ENCODE peak calls at places on chromosomes 7 and 10, in ten cellular contexts. Y is SJSA1; E is cardiac muscle cell; K is astrocyte; P is iPS DF 6.9; Q is prostate gland; H is CD4-positive, CD25-positive, alpha-beta regulatory T cell; Z is body of pancreas; N is ovary; A is heart left ventricle. L is an unnamed sample. For H3K4me1 and H3K27me3, the result is how much of the 10 kb centered on the place peaks cover.

GRCh38 chr7:37912756-37913155 is 3.9 kb downstream of the SFRP4 start:
- DNase-seq in P (no peak), E (no peak), H (no peak), A (no peak), Z (no peak), Q (no peak), K (peak), Y (no peak), N (no peak), L (no peak)

GRCh38 chr10:6699336-6699735 is 119.3 kb upstream of the PRKCQ start:
- DNase-seq in Y (no peak), P (no peak), A (no peak), N (no peak), K (no peak), Q (no peak), H (no peak), Z (no peak), E (no peak), L (no peak)

GRCh38 chr7:105001652-105002184 is 12.3 kb upstream of the KMT2E start:
- DNase-seq in Q (no peak), A (no peak), K (no peak), H (no peak), Z (no peak), Y (no peak), E (no peak), P (no peak), N (no peak), L (no peak)

GRCh38 chr7:158811461-158811860 is 17.8 kb downstream of the ESYT2 start:
- DNase-seq in H (no peak), P (no peak), K (peak), Y (no peak), A (no peak), Z (peak), N (no peak), Q (no peak), E (peak), L (no peak)

GRCh38 chr10:29302499-29302898 is 13.6 kb downstream of the LYZL1 start:
- DNase-seq in N (no peak), H (no peak), K (no peak), Q (no peak), P (no peak), Z (no peak), Y (no peak), E (no peak), A (no peak), L (no peak)

GRCh38 chr7:100396421-100396982 is 23.2 kb downstream of the PILRA start:
- DNase-seq in Z (no peak), N (no peak), E (no peak), A (no peak), P (no peak), H (no peak), Y (no peak), Q (no peak), K (no peak), L (no peak)

GRCh38 chr7:27300401-27300800 is 57.8 kb downstream of the EVX1 start:
- DNase-seq in E (no peak), Q (no peak), H (no peak), Y (no peak), A (no peak), K (no peak), N (no peak), Z (no peak), P (no peak), L (no peak)

GRCh38 chr10:8310930-8311329 is 256.4 kb downstream of the GATA3 start:
- DNase-seq in P (no peak), N (no peak), K (no peak), E (no peak), Y (no peak), A (no peak), H (no peak), Q (no peak), Z (no peak), L (no peak)

GRCh38 chr7:43164757-43165156 is 52.3 kb downstream of the HECW1 start:
- DNase-seq in E (peak), A (no peak), Z (peak), Y (peak), H (no peak), N (no peak), K (peak), P (no peak), Q (no peak), L (no peak)

GRCh38 chr7:4633012-4633411 is 49.1 kb upstream of the FOXK1 start:
- DNase-seq in Z (no peak), A (no peak), K (peak), Y (peak), P (no peak), N (no peak), E (peak), Q (no peak), H (no peak), L (no peak)

GRCh38 chr10:17206210-17206709 is 4.8 kb upstream of the TRDMT1 start:
- DNase-seq in N (no peak), H (peak), E (peak), P (no peak), Q (no peak), A (no peak), K (peak), Z (no peak), Y (peak), L (no peak)

GRCh38 chr7:125878235-125878928 is 948.8 kb upstream of the POT1 start:
- DNase-seq in Y (no peak), K (no peak), N (no peak), A (no peak), E (no peak), Z (no peak), Q (no peak), H (no peak), P (no peak), L (no peak)

GRCh38 chr10:3763035-3763456 is 22.0 kb downstream of the KLF6 start:
- DNase-seq in Y (no peak), K (peak), E (no peak), A (no peak), Q (no peak), H (no peak), N (no peak), P (no peak), Z (no peak), L (no peak)

GRCh38 chr10:122051609-122052385 is 62.8 kb downstream of the TACC2 start:
- DNase-seq in H (no peak), P (no peak), A (peak), K (peak), Y (peak), Z (peak), E (peak), N (peak), Q (peak), L (peak)

GRCh38 chr7:124179641-124180040 is 146.8 kb upstream of the TMEM229A start:
- DNase-seq in Y (no peak), Z (no peak), K (no peak), N (no peak), P (no peak), Q (no peak), A (no peak), H (no peak), E (no peak), L (no peak)

GRCh38 chr10:131816157-131816775 is 84.5 kb upstream of the PPP2R2D start:
- DNase-seq in N (no peak), Q (no peak), H (no peak), P (no peak), A (no peak), E (no peak), Z (no peak), Y (peak), K (no peak), L (no peak)

GRCh38 chr10:129531195-129531968 is 64.3 kb downstream of the MGMT start:
- DNase-seq in Z (no peak), N (no peak), Y (no peak), H (no peak), P (no peak), A (no peak), K (peak), E (peak), Q (no peak), L (no peak)

GRCh38 chr10:125911145-125911544 is 14.8 kb downstream of the FANK1 start:
- DNase-seq in Z (peak), Q (no peak), A (no peak), N (no peak), H (no peak), K (no peak), E (no peak), Y (no peak), P (no peak), L (no peak)

GRCh38 chr10:78757542-78757941 is 311.2 kb upstream of the ZMIZ1 start:
- DNase-seq in Y (peak), N (no peak), P (no peak), K (peak), Z (no peak), Q (no peak), E (peak), A (no peak), H (no peak), L (no peak)

GRCh38 chr7:15130666-15131541 is 228.4 kb upstream of the DGKB start:
- DNase-seq in Z (no peak), Y (no peak), P (no peak), Q (no peak), K (peak), N (no peak), E (peak), A (no peak), H (no peak), L (no peak)

GRCh38 chr7:1794888-1795542 is 124.9 kb downstream of the ELFN1 start:
- DNase-seq in E (no peak), K (no peak), A (no peak), Q (no peak), N (no peak), Y (no peak), Z (no peak), H (no peak), P (no peak), L (no peak)

GRCh38 chr10:126063353-126063791 is 167.0 kb downstream of the FANK1 start:
- DNase-seq in Q (no peak), N (no peak), K (peak), Z (no peak), P (no peak), Y (peak), A (no peak), E (peak), H (no peak), L (no peak)

GRCh38 chr7:11831727-11832495 is at the start of gene THSD7A:
- DNase-seq in Q (no peak), Y (peak), N (peak), A (peak), H (no peak), Z (peak), K (peak), E (peak), P (no peak), L (peak)

GRCh38 chr10:127468632-127469031 is 80.5 kb upstream of the NPS start:
- DNase-seq in N (no peak), P (no peak), Z (no peak), H (no peak), Y (no peak), A (no peak), K (no peak), E (no peak), Q (no peak), L (no peak)

GRCh38 chr7:126185959-126186580 is 1066.7 kb downstream of the GRM8 start:
- DNase-seq in Z (no peak), P (no peak), A (no peak), E (no peak), Q (no peak), N (no peak), Y (no peak), H (no peak), K (no peak), L (no peak)

GRCh38 chr7:5428470-5429252 is 5.0 kb upstream of the TNRC18 start:
- DNase-seq in Z (peak), P (no peak), H (no peak), E (peak), N (peak), A (peak), Y (no peak), K (peak), Q (no peak), L (peak)

GRCh38 chr7:99928994-99929729 is at the start of gene GJC3:
- DNase-seq in P (no peak), Z (peak), Y (peak), H (peak), A (peak), E (peak), N (peak), K (peak), Q (peak), L (peak)

GRCh38 chr7:55534262-55534915 is 37.9 kb downstream of the VOPP1 start:
- DNase-seq in H (peak), K (peak), Q (no peak), Y (no peak), P (no peak), Z (peak), N (no peak), E (peak), A (peak), L (peak)

GRCh38 chr7:55533729-55534080 is 38.6 kb downstream of the VOPP1 start:
- DNase-seq in K (no peak), Y (no peak), E (no peak), P (no peak), N (no peak), Z (no peak), A (no peak), H (no peak), Q (no peak), L (no peak)

GRCh38 chr7:55534916-55535636 is 37.2 kb downstream of the VOPP1 start:
- DNase-seq in N (no peak), A (no peak), Q (no peak), E (no peak), Z (no peak), P (no peak), K (no peak), H (no peak), Y (no peak), L (no peak)

GRCh38 chr7:55532150-55532917 is 40.0 kb downstream of the VOPP1 start:
- DNase-seq in H (no peak), Q (no peak), Z (no peak), P (no peak), Y (no peak), A (no peak), K (no peak), E (no peak), N (no peak), L (no peak)

GRCh38 chr7:55533050-55533728 is 39.1 kb downstream of the VOPP1 start:
- DNase-seq in Y (no peak), H (peak), Z (peak), A (no peak), N (no peak), Q (no peak), E (no peak), P (no peak), K (peak), L (no peak)
- H3K4me1 ChIP-seq in Y (half or more), H (half or more), Z (under half), A (under half), N (under half), Q (under half), E (under half), P (under half), K (half or more), L (half or more)

GRCh38 chr7:76281706-76282343 is 20.6 kb upstream of the HSPB1 start:
- DNase-seq in Y (no peak), N (no peak), Q (no peak), K (no peak), A (no peak), P (no peak), H (no peak), E (no peak), Z (no peak), L (no peak)

GRCh38 chr7:76282344-76283253 is 19.9 kb upstream of the HSPB1 start:
- DNase-seq in E (peak), H (no peak), N (peak), Z (peak), A (no peak), Y (no peak), P (no peak), K (no peak), Q (no peak), L (no peak)

GRCh38 chr7:76281006-76281705 is 21.3 kb upstream of the HSPB1 start:
- DNase-seq in Z (no peak), Y (no peak), Q (no peak), H (no peak), E (no peak), N (peak), A (no peak), P (no peak), K (no peak), L (no peak)

GRCh38 chr7:76285604-76286374 is 16.7 kb upstream of the HSPB1 start:
- DNase-seq in H (no peak), E (no peak), A (no peak), K (no peak), Q (no peak), P (no peak), N (no peak), Y (no peak), Z (no peak), L (no peak)

DNA sequence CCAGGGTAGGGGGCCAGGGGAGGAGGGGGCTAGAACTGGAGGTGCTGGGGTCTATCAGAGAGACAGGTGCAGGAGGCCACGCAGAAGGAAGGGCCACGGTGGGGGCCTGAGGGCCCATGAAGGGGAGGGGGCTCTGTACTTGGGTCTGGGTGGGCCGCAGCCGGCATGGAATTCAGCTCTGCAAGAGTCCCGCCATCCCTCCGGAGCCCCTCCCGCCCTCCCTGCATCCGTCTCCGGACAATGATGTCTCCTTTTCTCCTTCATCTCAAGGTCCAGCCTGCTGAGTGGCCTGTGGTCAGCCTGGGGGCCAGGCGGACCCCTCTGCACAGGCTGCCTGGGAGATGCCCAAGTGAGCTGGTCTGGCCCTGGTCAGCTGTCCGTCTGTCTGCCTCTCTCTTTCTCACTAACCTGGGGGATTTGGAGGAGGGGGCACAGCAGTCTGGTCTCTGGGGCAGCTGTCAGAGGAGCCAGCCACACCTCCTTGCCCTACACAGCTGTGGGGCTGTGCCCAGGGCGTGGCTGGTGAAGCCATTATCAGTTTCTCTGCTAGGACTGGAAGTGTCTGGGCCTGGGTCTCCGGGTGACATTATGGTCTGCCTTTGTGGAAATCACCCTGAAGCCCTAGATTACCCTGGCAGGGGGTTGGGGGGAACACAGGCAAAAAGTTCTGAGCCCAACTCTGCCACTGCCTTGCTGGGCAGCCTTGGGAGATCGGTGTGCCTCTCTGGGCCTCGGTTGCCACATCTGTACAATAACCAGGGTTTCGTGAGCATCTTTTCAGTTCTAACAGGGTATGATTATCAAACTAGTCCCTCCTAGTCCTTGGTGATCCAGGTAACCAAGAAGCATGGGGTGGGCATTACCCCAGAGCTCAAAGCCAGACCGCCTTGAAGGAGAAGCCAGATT is 19.0 kb upstream of the HSPB1 start:
- DNase-seq in P (no peak), Y (no peak), A (no peak), N (no peak), Q (no peak), H (no peak), Z (no peak), K (no peak), E (no peak), L (no peak)
- H3K27me3 ChIP-seq in P (under half), Y (under half), A (under half), N (under half), Q (under half), H (under half), Z (under half), K (under half), E (half or more), L (under half)

GRCh38 chr10:21888959-21889358 is 114.6 kb downstream of the DNAJC1 start:
- DNase-seq in H (no peak), P (no peak), K (no peak), E (no peak), Q (no peak), Y (no peak), N (no peak), Z (no peak), A (no peak), L (no peak)
- H3K27ac ChIP-seq in H (no peak), P (no peak), K (no peak), E (no peak), Q (no peak), Y (no peak), N (no peak), Z (no peak), A (no peak), L (no peak)

GRCh38 chr10:44249490-44249889 is 135.4 kb downstream of the CXCL12 start:
- DNase-seq in E (no peak), Y (no peak), K (no peak), P (no peak), N (no peak), A (no peak), Q (no peak), Z (no peak), H (no peak), L (no peak)
- H3K4me1 ChIP-seq in E (under half), Y (under half), K (under half), P (under half), N (under half), A (under half), Q (under half), Z (under half), H (under half), L (under half)

DNA sequence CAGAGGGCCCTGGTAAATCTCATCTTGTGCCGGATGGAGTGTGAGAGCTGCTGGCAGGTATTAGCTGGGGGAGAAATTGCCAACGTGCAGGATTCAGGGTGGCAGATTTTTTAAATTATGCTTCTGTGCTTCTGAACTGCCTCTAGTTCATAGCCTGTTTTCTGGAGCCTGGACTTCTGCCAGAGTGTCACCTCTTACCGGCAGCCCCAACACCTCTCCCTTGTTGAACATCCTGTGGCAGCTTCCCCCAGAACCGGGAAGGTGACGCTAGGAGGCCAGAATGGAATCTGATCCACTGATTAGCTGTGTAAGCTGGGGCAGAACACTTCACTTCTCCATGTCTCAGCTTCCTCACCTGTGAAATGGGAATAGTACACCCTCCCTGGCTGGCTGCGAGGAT is 5.1 kb downstream of the VWA2 start:
- DNase-seq in Z (peak), Y (no peak), Q (peak), E (no peak), N (no peak), H (no peak), A (no peak), K (no peak), P (no peak), L (no peak)
- H3K27me3 ChIP-seq in Z (under half), Y (half or more), Q (under half), E (half or more), N (under half), H (under half), A (under half), K (half or more), P (under half), L (under half)

DNA sequence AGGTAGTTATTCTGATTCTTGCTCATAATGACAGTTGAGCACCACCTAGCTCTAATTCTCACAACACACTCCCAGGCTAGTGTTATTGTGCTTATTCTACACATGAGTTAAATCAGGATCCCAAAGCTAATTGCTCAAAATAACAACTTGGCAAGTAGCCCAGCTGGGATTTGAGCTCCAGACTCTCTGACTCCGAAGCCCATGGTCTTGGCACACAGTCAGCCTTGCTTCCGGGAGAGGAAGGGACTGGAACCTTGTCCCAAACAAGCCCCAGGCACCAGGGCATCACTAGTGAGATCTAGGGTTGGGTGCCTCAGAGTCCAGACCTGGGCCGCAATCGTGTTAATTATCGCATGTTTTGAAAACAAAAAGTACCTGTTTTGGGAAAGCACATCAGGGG is 101.4 kb downstream of the GPAM start:
- DNase-seq in Y (no peak), P (no peak), E (no peak), Q (no peak), N (no peak), K (no peak), A (peak), H (no peak), Z (no peak), L (no peak)
- H3K27ac ChIP-seq in Y (no peak), P (no peak), E (no peak), Q (no peak), N (no peak), K (no peak), A (no peak), H (no peak), Z (no peak), L (no peak)

GRCh38 chr7:122691569-122692235 is 7.2 kb downstream of the RNF133 start:
- DNase-seq in A (no peak), Z (no peak), E (no peak), Y (no peak), H (no peak), N (no peak), P (no peak), K (no peak), Q (no peak), L (no peak)
- H3K4me1 ChIP-seq in A (under half), Z (under half), E (under half), Y (under half), H (under half), N (under half), P (under half), K (under half), Q (under half), L (under half)